ENCODE peak calls at places on chromosomes 16 and 17, in ten cellular contexts. N, H, C, W, J, M, T, I, E and D are unnamed samples.

GRCh38 chr16:53768593-53768992 is 64.6 kb downstream of the FTO start:
- DNase-seq in C (peak; percentile 83), T (peak; percentile 81), J (no peak), H (peak; percentile 90), I (peak; percentile 51), N (no peak), E (no peak), M (peak; percentile 89), W (peak; percentile 83), D (peak; percentile 93)

GRCh38 chr17:77609553-77610517 is 348.7 kb upstream of the TNRC6C start:
- DNase-seq in H (no peak), J (peak; percentile 60), T (peak; percentile 28), E (no peak), M (peak; percentile 17), N (peak; percentile 65), W (peak; percentile 58), C (no peak), I (no peak), D (no peak)

GRCh38 chr17:81003711-81004335 is 12.2 kb downstream of the CHMP6 start:
- DNase-seq in I (no peak), W (peak; percentile 56), H (no peak), E (no peak), N (peak; percentile 41), J (no peak), T (no peak), C (no peak), M (no peak), D (no peak)

GRCh38 chr17:80047176-80047575 is 10.7 kb downstream of the CCDC40 start:
- DNase-seq in I (no peak), M (no peak), T (no peak), J (no peak), N (no peak), E (no peak), W (no peak), H (no peak), C (no peak), D (no peak)

GRCh38 chr17:60333628-60334031 is 58.3 kb downstream of the USP32 start:
- DNase-seq in M (peak; percentile 31), J (no peak), I (no peak), T (no peak), W (no peak), H (no peak), N (no peak), C (no peak), E (no peak), D (no peak)

GRCh38 chr16:2467301-2468141 is 3.6 kb upstream of the NTN3 start:
- DNase-seq in E (peak; percentile 47), M (peak; percentile 64), J (peak; percentile 75), N (peak; percentile 76), C (peak; percentile 82), T (peak; percentile 71), W (peak; percentile 92), I (no peak), H (no peak), D (peak; percentile 46)

GRCh38 chr16:56734429-56734828 is 4.5 kb downstream of the NUP93 start:
- DNase-seq in E (no peak), N (no peak), H (no peak), J (no peak), I (no peak), T (no peak), W (peak; percentile 26), M (no peak), C (no peak), D (peak; percentile 30)

GRCh38 chr17:1730345-1731193 is 6.1 kb downstream of the WDR81 start:
- DNase-seq in M (peak; percentile 94), J (peak; percentile 90), T (peak; percentile 91), C (peak; percentile 60), H (no peak), N (no peak), I (no peak), W (peak; percentile 93), E (no peak), D (peak; percentile 82)

GRCh38 chr16:83329466-83329865 is 478.3 kb upstream of the HSBP1 start:
- DNase-seq in I (no peak), T (no peak), N (no peak), C (no peak), W (peak; percentile 31), J (no peak), E (no peak), M (no peak), H (no peak), D (no peak)

GRCh38 chr16:31455601-31456314 is 3.5 kb upstream of the ARMC5 start:
- DNase-seq in T (no peak), H (no peak), M (no peak), E (no peak), I (no peak), N (peak; percentile 20), J (peak; percentile 20), W (peak; percentile 32), C (no peak), D (no peak)

GRCh38 chr17:17952691-17953090 is 19.5 kb downstream of the TOM1L2 start:
- DNase-seq in I (no peak), T (no peak), N (no peak), H (no peak), E (no peak), C (no peak), J (no peak), M (no peak), W (no peak), D (no peak)

DNA sequence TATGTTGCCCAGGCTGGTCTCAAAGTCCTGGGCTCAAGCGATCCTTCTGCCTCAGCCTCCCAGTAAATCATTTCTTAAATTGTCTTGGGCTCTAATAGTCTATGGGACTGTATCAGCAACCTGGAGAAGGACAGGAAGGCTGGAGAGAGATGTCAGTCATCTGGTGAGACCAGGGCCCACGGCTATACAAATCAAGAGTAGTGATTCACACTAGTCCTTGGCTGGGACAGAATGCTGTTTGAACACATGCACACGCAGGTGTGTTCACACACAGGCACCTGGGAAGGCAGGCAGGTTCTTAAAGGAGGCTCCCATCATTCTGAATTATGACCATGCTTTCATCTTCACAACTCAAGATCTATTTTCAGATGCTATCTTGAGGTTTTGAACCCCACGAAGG is 14.1 kb downstream of the NQO1 start:
- DNase-seq in E (no peak), M (no peak), H (peak; percentile 14), N (no peak), W (no peak), C (no peak), T (no peak), I (no peak), J (no peak), D (no peak)
- TF ChIP-seq CTCF in E (no peak), M (no peak), H (no peak), N (no peak), W (no peak), C (no peak), T (no peak), I (no peak), J (no peak), D (no peak)

DNA sequence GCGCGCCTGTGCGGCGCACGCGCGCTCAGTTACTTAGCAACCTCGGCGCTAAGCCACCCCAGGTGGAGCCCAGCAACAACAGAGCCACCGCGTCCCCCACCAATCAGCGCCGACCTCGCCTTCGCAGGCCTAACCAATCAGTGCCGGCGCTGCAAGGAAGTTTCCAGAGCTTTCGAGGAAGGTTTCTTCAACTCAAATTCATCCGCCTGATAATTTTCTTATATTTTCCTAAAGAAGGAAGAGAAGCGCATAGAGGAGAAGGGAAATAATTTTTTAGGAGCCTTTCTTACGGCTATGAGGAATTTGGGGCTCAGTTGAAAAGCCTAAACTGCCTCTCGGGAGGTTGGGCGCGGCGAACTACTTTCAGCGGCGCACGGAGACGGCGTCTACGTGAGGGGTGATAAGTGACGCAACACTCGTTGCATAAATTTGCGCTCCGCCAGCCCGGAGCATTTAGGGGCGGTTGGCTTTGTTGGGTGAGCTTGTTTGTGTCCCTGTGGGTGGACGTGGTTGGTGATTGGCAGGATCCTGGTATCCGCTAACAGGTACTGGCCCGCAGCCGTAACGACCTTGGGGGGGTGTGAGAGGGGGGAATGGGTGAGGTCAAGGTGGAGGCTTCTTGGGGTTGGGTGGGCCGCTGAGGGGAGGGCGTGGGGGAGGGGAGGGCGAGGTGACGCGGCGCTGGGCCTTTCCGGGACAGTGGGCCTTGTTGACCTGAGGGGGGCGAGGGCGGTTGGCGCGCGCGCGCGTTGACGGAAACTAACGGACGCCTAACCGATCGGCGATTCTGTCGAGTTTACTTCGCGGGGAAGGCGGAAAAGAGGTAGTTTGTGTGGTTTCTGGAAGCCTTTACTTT is at the start of gene UBB:
- DNase-seq in T (peak; percentile 98), E (peak; percentile 95), N (peak; percentile 92), H (peak; percentile 94), C (peak; percentile 94), I (peak; percentile 99), W (peak; percentile 99), M (peak; percentile 99), J (peak; percentile 96), D (peak; percentile 98)
- TF ChIP-seq CTCF in T (no peak), E (no peak), N (no peak), H (no peak), C (no peak), I (no peak), W (no peak), M (no peak), J (no peak), D (peak; percentile 20)

GRCh38 chr16:88924834-88925539 is 52.0 kb downstream of the CBFA2T3 start:
- DNase-seq in I (peak; percentile 20), J (no peak), T (peak; percentile 86), N (peak; percentile 79), E (no peak), M (peak; percentile 59), C (peak; percentile 82), H (peak; percentile 28), W (peak; percentile 86), D (peak; percentile 52)
- TF ChIP-seq CTCF in I (peak; percentile 51), J (no peak), T (peak; percentile 54), N (peak; percentile 29), E (no peak), M (peak; percentile 25), C (peak; percentile 23), H (peak; percentile 62), W (peak; percentile 49), D (peak; percentile 50)

GRCh38 chr17:8647202-8647601 is 16.7 kb upstream of the MYH10 start:
- DNase-seq in T (no peak), J (no peak), N (no peak), C (no peak), W (no peak), H (no peak), I (no peak), M (no peak), E (no peak), D (no peak)

GRCh38 chr17:8649157-8650118 is 18.9 kb upstream of the MYH10 start:
- DNase-seq in N (no peak), I (peak; percentile 92), H (no peak), T (peak; percentile 100), W (peak; percentile 79), C (no peak), J (peak; percentile 80), E (peak; percentile 26), M (peak; percentile 77), D (peak; percentile 88)

GRCh38 chr17:8650119-8650499 is 19.6 kb upstream of the MYH10 start:
- DNase-seq in C (no peak), I (no peak), N (no peak), M (no peak), H (no peak), T (no peak), W (no peak), J (no peak), E (no peak), D (no peak)

GRCh38 chr17:8654822-8655221 is 24.3 kb upstream of the MYH10 start:
- DNase-seq in T (no peak), E (no peak), W (no peak), I (no peak), M (no peak), J (no peak), H (no peak), C (no peak), N (no peak), D (no peak)

DNA sequence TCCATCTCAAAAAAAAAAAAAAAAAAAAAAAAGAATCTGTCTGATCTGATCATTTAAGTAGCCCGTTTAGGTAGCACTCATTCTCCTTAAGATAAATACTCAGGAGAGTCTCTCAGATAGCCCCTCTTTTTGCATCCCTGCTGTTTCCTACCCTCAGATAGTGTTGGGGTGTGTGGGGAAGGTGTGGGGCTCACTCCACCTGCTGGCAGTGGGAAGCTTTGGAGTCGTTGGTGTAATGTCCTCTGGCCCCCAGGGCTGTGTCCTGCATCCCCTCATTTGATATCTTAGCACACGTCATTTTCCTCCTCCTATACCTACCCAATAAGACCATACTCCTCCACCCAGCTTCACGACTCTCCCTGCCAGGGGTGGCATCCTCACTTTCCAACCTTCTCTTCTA is 20.5 kb upstream of the MYH10 start:
- DNase-seq in M (no peak), C (no peak), N (no peak), E (no peak), J (no peak), H (no peak), W (no peak), T (no peak), I (no peak), D (no peak)
- TF ChIP-seq CTCF in M (no peak), C (no peak), N (peak; percentile 15), E (no peak), J (no peak), H (peak; percentile 15), W (no peak), T (no peak), I (no peak), D (no peak)